ENCODE peak calls at places on chromosomes 3 and 15, in seven cellular contexts. M, O, A, R, W, K and P are unnamed samples.

GRCh38 chr3:126180477-126181397 is at the start of gene ALDH1L1:
- DNase-seq in M (peak), A (no peak), W (no peak), R (peak), K (peak), O (no peak), P (no peak)

GRCh38 chr3:195099976-195100755 is 170.8 kb downstream of the XXYLT1 start:
- DNase-seq in O (no peak), W (no peak), M (no peak), A (no peak), R (no peak), K (no peak), P (no peak)

GRCh38 chr15:65287515-65287845 is 797 bp upstream of the PARP16 start:
- DNase-seq in K (peak), M (no peak), A (no peak), O (peak), W (no peak), R (no peak), P (no peak)

GRCh38 chr3:108073712-108074431 is 17.0 kb downstream of the CD47 start:
- DNase-seq in K (no peak), O (no peak), R (no peak), A (no peak), W (no peak), M (no peak), P (no peak)

GRCh38 chr15:87207945-87208580 is 1048.5 kb downstream of the NTRK3 start:
- DNase-seq in W (no peak), A (no peak), K (peak), M (peak), R (no peak), O (no peak), P (no peak)

GRCh38 chr3:127555108-127555507 is 35.4 kb downstream of the TPRA1 start:
- DNase-seq in M (no peak), A (no peak), W (no peak), R (no peak), K (no peak), O (no peak), P (no peak)

GRCh38 chr15:52247032-52247431 is 48.6 kb downstream of the MYO5C start:
- DNase-seq in M (no peak), W (peak), A (no peak), R (no peak), O (no peak), K (peak), P (no peak)

GRCh38 chr15:83200162-83200561 is 7.5 kb downstream of the HDGFL3 start:
- DNase-seq in O (no peak), R (no peak), M (no peak), A (no peak), K (peak), W (no peak), P (no peak)

GRCh38 chr15:68733666-68734065 is 87.0 kb downstream of the ANP32A start:
- DNase-seq in R (no peak), A (no peak), W (no peak), K (no peak), M (no peak), O (no peak), P (no peak)